ENCODE peak calls at places on chromosomes 4 and X, in ten cellular contexts. B, Q, F, G, K, J, H, O, R and E are unnamed samples.

GRCh38 chr4:184471872-184472539 is 2.3 kb downstream of the IRF2 start:
- DNase-seq in R (peak), O (no peak), H (no peak), J (no peak), Q (peak), B (no peak), F (no peak), K (no peak), G (peak), E (no peak)

GRCh38 chr4:42327323-42327722 is 70.0 kb upstream of the SHISA3 start:
- DNase-seq in K (peak), O (no peak), B (no peak), G (no peak), F (no peak), Q (no peak), J (no peak), R (peak), H (no peak), E (no peak)

GRCh38 chrX:40504801-40505605 is 75.8 kb upstream of the ATP6AP2 start:
- DNase-seq in K (no peak), F (no peak), O (no peak), H (no peak), J (no peak), B (no peak), Q (peak), R (peak), G (no peak), E (no peak)

GRCh38 chr4:101349346-101350064 is 2.2 kb upstream of the PPP3CA start:
- DNase-seq in G (peak), H (peak), J (no peak), R (peak), B (no peak), F (peak), Q (peak), K (peak), O (no peak), E (no peak)

GRCh38 chrX:118254611-118255010 is 91.3 kb upstream of the WDR44 start:
- DNase-seq in R (peak), B (no peak), F (no peak), J (no peak), H (no peak), Q (peak), K (no peak), O (peak), G (peak), E (no peak)

GRCh38 chrX:135295238-135295943 is 13.9 kb upstream of the ETDC start:
- DNase-seq in G (peak), K (peak), O (peak), Q (peak), R (peak), F (peak), J (peak), H (peak), B (no peak), E (peak)

GRCh38 chr4:111602848-111603247 is 542.4 kb upstream of the FAM241A start:
- DNase-seq in K (no peak), H (no peak), B (no peak), O (no peak), G (peak), J (no peak), Q (peak), R (peak), F (no peak), E (no peak)

GRCh38 chr4:29046166-29046565 is 1674.0 kb upstream of the PCDH7 start:
- DNase-seq in J (no peak), K (no peak), F (no peak), B (no peak), O (no peak), H (no peak), Q (peak), G (no peak), R (peak), E (no peak)

GRCh38 chrX:120357186-120357585 is 4.7 kb upstream of the ATP1B4 start:
- DNase-seq in K (no peak), H (no peak), Q (no peak), O (no peak), F (no peak), J (no peak), G (no peak), B (no peak), R (no peak), E (no peak)

GRCh38 chrX:72115380-72115779 is 16.3 kb downstream of the RTL5 start:
- DNase-seq in G (no peak), B (no peak), O (no peak), H (no peak), J (no peak), F (no peak), R (no peak), Q (no peak), K (no peak), E (no peak)

GRCh38 chr4:3412257-3413020 is 29.3 kb upstream of the HGFAC start:
- DNase-seq in Q (no peak), F (peak), J (peak), O (no peak), B (no peak), R (no peak), K (peak), H (no peak), G (no peak), E (no peak)

GRCh38 chr4:55468724-55469123 is 73.0 kb downstream of the TMEM165 start:
- DNase-seq in G (peak), R (peak), J (no peak), B (no peak), K (no peak), Q (peak), F (no peak), H (no peak), O (no peak), E (no peak)

GRCh38 chr4:128917781-128918180 is 108.3 kb downstream of the JADE1 start:
- DNase-seq in B (no peak), H (no peak), K (no peak), R (no peak), F (no peak), Q (no peak), J (no peak), O (no peak), G (no peak), E (no peak)

GRCh38 chr4:43485196-43485595 is 592.7 kb downstream of the GRXCR1 start:
- DNase-seq in R (no peak), B (no peak), O (no peak), H (no peak), Q (no peak), K (no peak), F (no peak), J (no peak), G (no peak), E (no peak)

GRCh38 chr4:2087170-2087569 is 28.0 kb downstream of the NAT8L start:
- DNase-seq in K (no peak), B (no peak), J (no peak), R (no peak), H (no peak), O (no peak), Q (peak), G (no peak), F (no peak), E (no peak)

GRCh38 chr4:140790765-140791164 is 34.6 kb upstream of the TBC1D9 start:
- DNase-seq in Q (peak), O (no peak), R (peak), J (no peak), B (no peak), H (peak), F (peak), G (peak), K (peak), E (no peak)

GRCh38 chrX:108456971-108457477 is 17.4 kb downstream of the COL4A5 start:
- DNase-seq in J (no peak), R (no peak), F (no peak), H (no peak), O (no peak), Q (no peak), B (no peak), K (no peak), G (no peak), E (no peak)

GRCh38 chr4:4860803-4861591 is 1.5 kb downstream of the MSX1 start:
- DNase-seq in B (no peak), G (no peak), O (no peak), F (no peak), R (peak), Q (peak), H (peak), J (no peak), K (peak), E (no peak)

GRCh38 chrX:13144927-13145659 is 100.7 kb upstream of the FAM9C start:
- DNase-seq in J (no peak), F (no peak), B (no peak), Q (no peak), H (no peak), G (no peak), K (no peak), R (no peak), O (no peak), E (no peak)

GRCh38 chr4:1385373-1386340 is 20.6 kb downstream of the NKX1-1 start:
- DNase-seq in F (no peak), Q (no peak), R (no peak), J (no peak), K (peak), G (no peak), O (no peak), B (no peak), H (peak), E (peak)

GRCh38 chrX:6761251-6761650 is 226.3 kb upstream of the VCX3A start:
- DNase-seq in Q (no peak), H (no peak), O (no peak), G (no peak), F (no peak), K (no peak), J (no peak), R (no peak), B (no peak), E (no peak)

GRCh38 chr4:94516999-94517398 is 65.3 kb downstream of the PDLIM5 start:
- DNase-seq in O (no peak), H (no peak), F (no peak), G (peak), J (no peak), K (no peak), R (peak), B (no peak), Q (no peak), E (no peak)

GRCh38 chr4:15031993-15032660 is 29.8 kb downstream of the CPEB2 start:
- DNase-seq in O (no peak), H (no peak), F (no peak), R (no peak), J (no peak), G (peak), Q (peak), K (no peak), B (no peak), E (no peak)

GRCh38 chrX:716136-716535 is 85.5 kb downstream of the SHOX start:
- DNase-seq in Q (no peak), R (no peak), H (no peak), K (no peak), B (no peak), J (no peak), O (no peak), F (no peak), G (no peak), E (no peak)

GRCh38 chrX:118495061-118495921 is at the start of gene DOCK11:
- DNase-seq in B (peak), Q (peak), J (peak), K (peak), O (peak), F (peak), H (peak), R (peak), G (peak), E (peak)

GRCh38 chr4:2797545-2798305 is 4.8 kb downstream of the SH3BP2 start:
- DNase-seq in J (peak), H (peak), R (no peak), K (peak), F (peak), G (no peak), B (no peak), O (no peak), Q (no peak), E (peak)

GRCh38 chrX:104254442-104255115 is at the start of gene ESX1:
- DNase-seq in J (no peak), F (no peak), G (no peak), H (no peak), B (no peak), O (no peak), Q (peak), R (peak), K (no peak), E (no peak)

GRCh38 chr4:93771640-93772411 is 56.7 kb upstream of the ATOH1 start:
- DNase-seq in B (no peak), F (no peak), R (no peak), H (no peak), Q (no peak), K (no peak), G (no peak), J (no peak), O (no peak), E (no peak)

GRCh38 chr4:140100771-140101170 is 53.2 kb downstream of the MAML3 start:
- DNase-seq in B (no peak), R (no peak), F (no peak), O (no peak), Q (no peak), J (no peak), G (no peak), H (no peak), K (no peak), E (no peak)

GRCh38 chr4:87044511-87045369 is 109.9 kb downstream of the AFF1 start:
- DNase-seq in J (no peak), R (no peak), O (no peak), H (no peak), Q (no peak), K (no peak), B (no peak), F (no peak), G (no peak), E (no peak)

GRCh38 chr4:96698891-96699290 is 859.0 kb downstream of the PDHA2 start:
- DNase-seq in J (no peak), F (no peak), K (no peak), O (no peak), Q (no peak), B (no peak), R (no peak), G (no peak), H (no peak), E (no peak)

GRCh38 chr4:146338512-146338911 is 124.2 kb downstream of the REELD1 start:
- DNase-seq in H (no peak), G (no peak), Q (no peak), O (no peak), B (no peak), J (no peak), R (peak), F (no peak), K (no peak), E (no peak)

GRCh38 chr4:76539979-76540378 is 105.0 kb downstream of the SHROOM3 start:
- DNase-seq in R (peak), Q (peak), F (no peak), H (no peak), O (no peak), K (no peak), B (no peak), G (no peak), J (no peak), E (no peak)

GRCh38 chr4:996994-997374 is 3.8 kb upstream of the SLC26A1 start:
- DNase-seq in J (no peak), K (peak), O (no peak), B (no peak), H (no peak), R (no peak), F (no peak), G (no peak), Q (no peak), E (no peak)